ENCODE peak calls at places on chromosomes 4 and X, in nine cellular contexts. One of them, this sample, is unnamed.

GRCh38 chr4:103497692-103498091 is 222.1 kb downstream of the TACR3 start:
- DNase-seq in stimulated activated CD4-positive, alpha-beta T cell treated with anti-CD3 and anti-CD28 coated beads, Interleukin-2, amount 100 ng/mL, for 24 hours: no peak
- DNase-seq in neuronal stem cell: no peak
- DNase-seq in activated T-helper 1 cell treated with anti-CD3 and anti-CD28 coated beads, Interleukin-2, amount 50 U/mL, for 16 hours: no peak
- DNase-seq in NCI-H1092: no peak
- DNase-seq in nucleus accumbens: no peak
- DNase-seq in fibroblast of mammary gland: no peak
- DNase-seq in GM04503: no peak
- DNase-seq in COR-L47: no peak
- DNase-seq in this sample: no peak

GRCh38 chr4:86359944-86360478 is at the start of gene MAPK10:
- DNase-seq in COR-L47: peak
- DNase-seq in neuronal stem cell: peak
- DNase-seq in NCI-H1092: peak
- DNase-seq in fibroblast of mammary gland: peak
- DNase-seq in activated T-helper 1 cell treated with anti-CD3 and anti-CD28 coated beads, Interleukin-2, amount 50 U/mL, for 16 hours: no peak
- DNase-seq in stimulated activated CD4-positive, alpha-beta T cell treated with anti-CD3 and anti-CD28 coated beads, Interleukin-2, amount 100 ng/mL, for 24 hours: peak
- DNase-seq in GM04503: no peak
- DNase-seq in nucleus accumbens: peak
- DNase-seq in this sample: peak

GRCh38 chr4:97761760-97762512 is 381.3 kb downstream of the STPG2 start:
- DNase-seq in neuronal stem cell: no peak
- DNase-seq in NCI-H1092: no peak
- DNase-seq in fibroblast of mammary gland: no peak
- DNase-seq in nucleus accumbens: no peak
- DNase-seq in activated T-helper 1 cell treated with anti-CD3 and anti-CD28 coated beads, Interleukin-2, amount 50 U/mL, for 16 hours: no peak
- DNase-seq in GM04503: no peak
- DNase-seq in stimulated activated CD4-positive, alpha-beta T cell treated with anti-CD3 and anti-CD28 coated beads, Interleukin-2, amount 100 ng/mL, for 24 hours: no peak
- DNase-seq in COR-L47: no peak
- DNase-seq in this sample: no peak

GRCh38 chr4:105246712-105247111 is 100.0 kb downstream of the TET2 start:
- DNase-seq in nucleus accumbens: no peak
- DNase-seq in neuronal stem cell: no peak
- DNase-seq in GM04503: peak
- DNase-seq in fibroblast of mammary gland: peak
- DNase-seq in stimulated activated CD4-positive, alpha-beta T cell treated with anti-CD3 and anti-CD28 coated beads, Interleukin-2, amount 100 ng/mL, for 24 hours: no peak
- DNase-seq in NCI-H1092: no peak
- DNase-seq in activated T-helper 1 cell treated with anti-CD3 and anti-CD28 coated beads, Interleukin-2, amount 50 U/mL, for 16 hours: no peak
- DNase-seq in COR-L47: no peak
- DNase-seq in this sample: no peak

GRCh38 chr4:39621582-39621981 is 17.1 kb downstream of the SMIM14 start:
- DNase-seq in NCI-H1092: no peak
- DNase-seq in stimulated activated CD4-positive, alpha-beta T cell treated with anti-CD3 and anti-CD28 coated beads, Interleukin-2, amount 100 ng/mL, for 24 hours: no peak
- DNase-seq in activated T-helper 1 cell treated with anti-CD3 and anti-CD28 coated beads, Interleukin-2, amount 50 U/mL, for 16 hours: no peak
- DNase-seq in fibroblast of mammary gland: peak
- DNase-seq in nucleus accumbens: no peak
- DNase-seq in neuronal stem cell: no peak
- DNase-seq in COR-L47: no peak
- DNase-seq in GM04503: no peak
- DNase-seq in this sample: no peak

GRCh38 chr4:61162116-61162515 is 38.0 kb upstream of the ADGRL3 start:
- DNase-seq in neuronal stem cell: no peak
- DNase-seq in nucleus accumbens: no peak
- DNase-seq in COR-L47: no peak
- DNase-seq in NCI-H1092: no peak
- DNase-seq in stimulated activated CD4-positive, alpha-beta T cell treated with anti-CD3 and anti-CD28 coated beads, Interleukin-2, amount 100 ng/mL, for 24 hours: no peak
- DNase-seq in activated T-helper 1 cell treated with anti-CD3 and anti-CD28 coated beads, Interleukin-2, amount 50 U/mL, for 16 hours: no peak
- DNase-seq in GM04503: no peak
- DNase-seq in fibroblast of mammary gland: no peak
- DNase-seq in this sample: no peak

GRCh38 chrX:39808471-39808917 is 289.3 kb downstream of the BCOR start:
- DNase-seq in nucleus accumbens: no peak
- DNase-seq in neuronal stem cell: no peak
- DNase-seq in stimulated activated CD4-positive, alpha-beta T cell treated with anti-CD3 and anti-CD28 coated beads, Interleukin-2, amount 100 ng/mL, for 24 hours: no peak
- DNase-seq in COR-L47: no peak
- DNase-seq in GM04503: peak
- DNase-seq in fibroblast of mammary gland: peak
- DNase-seq in activated T-helper 1 cell treated with anti-CD3 and anti-CD28 coated beads, Interleukin-2, amount 50 U/mL, for 16 hours: no peak
- DNase-seq in NCI-H1092: no peak
- DNase-seq in this sample: no peak

GRCh38 chr4:38163216-38164006 is 203.2 kb downstream of the PTTG2 start:
- DNase-seq in nucleus accumbens: no peak
- DNase-seq in COR-L47: no peak
- DNase-seq in neuronal stem cell: no peak
- DNase-seq in GM04503: peak
- DNase-seq in NCI-H1092: no peak
- DNase-seq in activated T-helper 1 cell treated with anti-CD3 and anti-CD28 coated beads, Interleukin-2, amount 50 U/mL, for 16 hours: no peak
- DNase-seq in stimulated activated CD4-positive, alpha-beta T cell treated with anti-CD3 and anti-CD28 coated beads, Interleukin-2, amount 100 ng/mL, for 24 hours: no peak
- DNase-seq in fibroblast of mammary gland: peak
- DNase-seq in this sample: no peak

GRCh38 chrX:11953615-11954014 is 184.7 kb upstream of the FRMPD4 start:
- DNase-seq in neuronal stem cell: peak
- DNase-seq in COR-L47: no peak
- DNase-seq in stimulated activated CD4-positive, alpha-beta T cell treated with anti-CD3 and anti-CD28 coated beads, Interleukin-2, amount 100 ng/mL, for 24 hours: no peak
- DNase-seq in NCI-H1092: no peak
- DNase-seq in fibroblast of mammary gland: peak
- DNase-seq in nucleus accumbens: no peak
- DNase-seq in activated T-helper 1 cell treated with anti-CD3 and anti-CD28 coated beads, Interleukin-2, amount 50 U/mL, for 16 hours: no peak
- DNase-seq in GM04503: peak
- DNase-seq in this sample: no peak

GRCh38 chr4:173426064-173426463 is 27.1 kb upstream of the SCRG1 start:
- DNase-seq in GM04503: no peak
- DNase-seq in nucleus accumbens: no peak
- DNase-seq in NCI-H1092: no peak
- DNase-seq in stimulated activated CD4-positive, alpha-beta T cell treated with anti-CD3 and anti-CD28 coated beads, Interleukin-2, amount 100 ng/mL, for 24 hours: no peak
- DNase-seq in neuronal stem cell: no peak
- DNase-seq in activated T-helper 1 cell treated with anti-CD3 and anti-CD28 coated beads, Interleukin-2, amount 50 U/mL, for 16 hours: no peak
- DNase-seq in COR-L47: no peak
- DNase-seq in fibroblast of mammary gland: no peak
- DNase-seq in this sample: no peak

GRCh38 chrX:21926527-21927278 is 13.8 kb upstream of the SMS start:
- DNase-seq in fibroblast of mammary gland: peak
- DNase-seq in COR-L47: no peak
- DNase-seq in GM04503: peak
- DNase-seq in neuronal stem cell: no peak
- DNase-seq in stimulated activated CD4-positive, alpha-beta T cell treated with anti-CD3 and anti-CD28 coated beads, Interleukin-2, amount 100 ng/mL, for 24 hours: no peak
- DNase-seq in activated T-helper 1 cell treated with anti-CD3 and anti-CD28 coated beads, Interleukin-2, amount 50 U/mL, for 16 hours: no peak
- DNase-seq in nucleus accumbens: no peak
- DNase-seq in NCI-H1092: no peak
- DNase-seq in this sample: no peak

GRCh38 chr4:119693127-119693526 is 64.5 kb upstream of the PDE5A start:
- DNase-seq in fibroblast of mammary gland: peak
- DNase-seq in neuronal stem cell: no peak
- DNase-seq in NCI-H1092: no peak
- DNase-seq in activated T-helper 1 cell treated with anti-CD3 and anti-CD28 coated beads, Interleukin-2, amount 50 U/mL, for 16 hours: no peak
- DNase-seq in GM04503: no peak
- DNase-seq in nucleus accumbens: no peak
- DNase-seq in stimulated activated CD4-positive, alpha-beta T cell treated with anti-CD3 and anti-CD28 coated beads, Interleukin-2, amount 100 ng/mL, for 24 hours: no peak
- DNase-seq in COR-L47: no peak
- DNase-seq in this sample: no peak

GRCh38 chrX:138191998-138192397 is 519.5 kb downstream of the FGF13 start:
- DNase-seq in fibroblast of mammary gland: peak
- DNase-seq in COR-L47: peak
- DNase-seq in NCI-H1092: peak
- DNase-seq in stimulated activated CD4-positive, alpha-beta T cell treated with anti-CD3 and anti-CD28 coated beads, Interleukin-2, amount 100 ng/mL, for 24 hours: no peak
- DNase-seq in neuronal stem cell: peak
- DNase-seq in GM04503: no peak
- DNase-seq in nucleus accumbens: peak
- DNase-seq in activated T-helper 1 cell treated with anti-CD3 and anti-CD28 coated beads, Interleukin-2, amount 50 U/mL, for 16 hours: no peak
- DNase-seq in this sample: peak

This sample was measured in dorsolateral prefrontal cortex.